ENCODE peak calls at places on chromosomes 5 and 9, in ten cellular contexts. X is GM04504; F is EL; K is tibial artery; W is kidney glomerular epithelial cell; I is activated gamma-delta T cell treated with Interleukin-2 at 50 U/mL for 16 hours; L is heart right ventricle; H is central memory CD8-positive, alpha-beta T cell; N is hepatic stellate cell; R is NCI-H2171 treated with DMSO at 0.1 percent for 48 hours. D is an unnamed sample.

GRCh38 chr5:32206799-32207634 is 32.9 kb upstream of the GOLPH3 start:
- DNase-seq in X (no peak), F (no peak), K (no peak), W (no peak), I (no peak), L (no peak), H (no peak), N (no peak), R (no peak), D (peak)

GRCh38 chr9:1458503-1458902 is 408.3 kb downstream of the DMRT2 start:
- DNase-seq in X (peak), F (peak), K (no peak), W (peak), I (no peak), L (no peak), H (no peak), N (no peak), R (peak), D (no peak)

GRCh38 chr5:82257729-82258128 is 20.4 kb downstream of the RPS23 start:
- DNase-seq in X (no peak), F (no peak), K (no peak), W (no peak), I (no peak), L (no peak), H (no peak), N (no peak), R (no peak), D (no peak)

GRCh38 chr5:149452007-149452664 is 73.0 kb upstream of the IL17B start:
- DNase-seq in X (no peak), F (peak), K (peak), W (peak), I (no peak), L (peak), H (no peak), N (peak), R (no peak), D (no peak)

GRCh38 chr9:21326526-21327139 is 8.6 kb downstream of the KLHL9 start:
- DNase-seq in X (peak), F (peak), K (no peak), W (peak), I (no peak), L (no peak), H (no peak), N (no peak), R (peak), D (peak)

GRCh38 chr5:138360941-138361452 is 8.5 kb downstream of the KDM3B start:
- DNase-seq in X (no peak), F (no peak), K (no peak), W (no peak), I (no peak), L (no peak), H (no peak), N (no peak), R (peak), D (no peak)

GRCh38 chr5:138545919-138546562 is 3.0 kb upstream of the ETF1 start:
- DNase-seq in X (no peak), F (no peak), K (no peak), W (no peak), I (no peak), L (no peak), H (no peak), N (no peak), R (no peak), D (no peak)

GRCh38 chr9:98792096-98792490 is 4.3 kb downstream of the ANKS6 start:
- DNase-seq in X (no peak), F (no peak), K (no peak), W (no peak), I (no peak), L (no peak), H (no peak), N (no peak), R (no peak), D (no peak)

GRCh38 chr5:111741270-111741669 is 15.7 kb downstream of the NREP start:
- DNase-seq in X (no peak), F (no peak), K (no peak), W (no peak), I (no peak), L (no peak), H (no peak), N (no peak), R (peak), D (no peak)

GRCh38 chr5:3599283-3600105 is 3.9 kb downstream of the IRX1 start:
- DNase-seq in X (no peak), F (no peak), K (no peak), W (no peak), I (no peak), L (no peak), H (no peak), N (no peak), R (no peak), D (no peak)

GRCh38 chr5:107431998-107432397 is 238.7 kb downstream of the EFNA5 start:
- DNase-seq in X (peak), F (peak), K (no peak), W (peak), I (no peak), L (no peak), H (no peak), N (peak), R (no peak), D (no peak)

GRCh38 chr5:76818844-76819831 is at the start of gene F2RL1:
- DNase-seq in X (no peak), F (peak), K (peak), W (peak), I (peak), L (peak), H (no peak), N (peak), R (peak), D (peak)

D was measured in B cell.